ENCODE peak calls at places on chromosomes 12 and 14, in five cellular contexts. M, N, E, Z and G are unnamed samples.

GRCh38 chr12:98939350-98939749 is 294.3 kb downstream of the APAF1 start:
- DNase-seq in E (peak), N (no peak), Z (peak), M (no peak), G (peak)

GRCh38 chr14:79586401-79586800 is 624.9 kb downstream of the DIO2 start:
- DNase-seq in M (no peak), N (no peak), Z (no peak), E (no peak), G (no peak)

GRCh38 chr12:109047081-109047805 is 5.1 kb upstream of the USP30 start:
- DNase-seq in M (no peak), N (no peak), Z (no peak), E (no peak), G (no peak)

GRCh38 chr14:60973070-60973469 is 7.8 kb downstream of the TRMT5 start:
- DNase-seq in M (no peak), E (no peak), N (no peak), Z (no peak), G (no peak)

GRCh38 chr12:92146865-92147264 is 1.2 kb upstream of the BTG1 start:
- DNase-seq in E (no peak), N (no peak), M (no peak), Z (no peak), G (no peak)

GRCh38 chr14:56087824-56088571 is 30.2 kb upstream of the PELI2 start:
- DNase-seq in Z (no peak), E (no peak), N (no peak), M (no peak), G (no peak)

GRCh38 chr14:98218213-98218612 is 1053.8 kb downstream of the BCL11B start:
- DNase-seq in N (no peak), Z (no peak), E (no peak), M (no peak), G (no peak)

GRCh38 chr12:4139191-4139590 is 134.4 kb upstream of the CCND2 start:
- DNase-seq in E (no peak), M (no peak), Z (no peak), N (no peak), G (no peak)

GRCh38 chr12:53251477-53252348 is 16.4 kb upstream of the ESPL1 start:
- DNase-seq in N (peak), Z (peak), E (peak), M (no peak), G (peak)

GRCh38 chr12:119843100-119843499 is 34.0 kb downstream of the CIT start:
- DNase-seq in M (no peak), N (no peak), E (peak), Z (no peak), G (no peak)

GRCh38 chr12:69330475-69331473 is 17.4 kb upstream of the LYZ start:
- DNase-seq in M (no peak), Z (no peak), E (no peak), N (peak), G (no peak)

GRCh38 chr12:101414533-101415119 is 7.1 kb upstream of the ARL1 start:
- DNase-seq in E (peak), M (peak), Z (no peak), N (peak), G (no peak)

GRCh38 chr14:93033039-93033982 is 82.4 kb downstream of the ITPK1 start:
- DNase-seq in N (no peak), Z (no peak), E (no peak), M (no peak), G (no peak)

GRCh38 chr12:7557227-7557626 is 53.6 kb upstream of the CD163 start:
- DNase-seq in Z (no peak), M (no peak), N (no peak), E (no peak), G (no peak)

GRCh38 chr12:62808166-62808879 is 126.6 kb downstream of the PPM1H start:
- DNase-seq in N (no peak), M (no peak), Z (no peak), E (no peak), G (no peak)

GRCh38 chr12:107127482-107128185 is 34.3 kb upstream of the CRY1 start:
- DNase-seq in M (no peak), N (no peak), Z (no peak), E (no peak), G (no peak)

GRCh38 chr14:92482621-92483319 is 30.8 kb upstream of the RIN3 start:
- DNase-seq in M (no peak), E (no peak), Z (no peak), N (no peak), G (no peak)

GRCh38 chr12:29639893-29640495 is 142.5 kb upstream of the OVCH1 start:
- DNase-seq in N (no peak), Z (no peak), E (no peak), M (no peak), G (no peak)

GRCh38 chr12:116089080-116089479 is 188.4 kb downstream of the MED13L start:
- DNase-seq in N (no peak), M (no peak), Z (no peak), E (no peak), G (no peak)

GRCh38 chr12:5889381-5890047 is 55.5 kb downstream of the ANO2 start:
- DNase-seq in M (no peak), E (no peak), N (peak), Z (no peak), G (no peak)

GRCh38 chr12:13472690-13473089 is 276.2 kb downstream of the EMP1 start:
- DNase-seq in M (no peak), N (no peak), Z (no peak), E (no peak), G (no peak)

GRCh38 chr12:59408431-59408830 is 187.4 kb upstream of the SLC16A7 start:
- DNase-seq in N (no peak), E (no peak), Z (no peak), M (no peak), G (no peak)

GRCh38 chr12:6341439-6342139 is at the start of gene TNFRSF1A:
- DNase-seq in Z (no peak), E (peak), N (peak), M (no peak), G (no peak)

GRCh38 chr12:95863337-95863736 is 4.6 kb downstream of the SNRPF start:
- DNase-seq in E (no peak), N (no peak), Z (no peak), M (no peak), G (no peak)